ENCODE peak calls at places on chromosomes 5 and 9, in six cellular contexts. Z is non-pigmented ciliary epithelial cell; P is stimulated activated CD4-positive, alpha-beta T cell treated with anti-CD3 and anti-CD28 coated beads, TNF-alpha, amount 100 ng/mL, for 4 hours; G is right cardiac atrium; E is NCI-H1092 treated with DMSO at 0.1 percent for 48 hours; T is AG10803. N is an unnamed sample.

GRCh38 chr5:84403773-84404172 is 19.1 kb upstream of the EDIL3 start:
- DNase-seq in Z (peak), P (no peak), G (no peak), E (no peak), T (peak), N (no peak)

GRCh38 chr5:45385321-45386058 is 310.7 kb downstream of the HCN1 start:
- DNase-seq in Z (peak), P (no peak), G (no peak), E (no peak), T (peak), N (no peak)

GRCh38 chr5:179870403-179870903 is 11.8 kb upstream of the MRNIP start:
- DNase-seq in Z (no peak), P (no peak), G (peak), E (peak), T (no peak), N (peak)

GRCh38 chr9:95736370-95736769 is 139.1 kb upstream of the ERCC6L2 start:
- DNase-seq in Z (no peak), P (no peak), G (no peak), E (peak), T (no peak), N (no peak)

GRCh38 chr5:160486573-160486972 is 64.9 kb downstream of the PTTG1 start:
- DNase-seq in Z (no peak), P (no peak), G (no peak), E (no peak), T (no peak), N (no peak)

GRCh38 chr9:98809311-98810105 is 2.0 kb downstream of the GALNT12 start:
- DNase-seq in Z (no peak), P (no peak), G (no peak), E (no peak), T (no peak), N (no peak)

GRCh38 chr5:54535149-54535844 is 17.7 kb downstream of the SNX18 start:
- DNase-seq in Z (no peak), P (no peak), G (no peak), E (no peak), T (no peak), N (no peak)

GRCh38 chr5:17355585-17356346 is 138.3 kb downstream of the BASP1 start:
- DNase-seq in Z (peak), P (no peak), G (no peak), E (no peak), T (peak), N (no peak)

GRCh38 chr5:1881731-1882336 is 891 bp downstream of the IRX4 start:
- DNase-seq in Z (no peak), P (no peak), G (no peak), E (no peak), T (no peak), N (no peak)

GRCh38 chr9:126637002-126637849 is 23.5 kb downstream of the LMX1B start:
- DNase-seq in Z (no peak), P (no peak), G (peak), E (no peak), T (no peak), N (no peak)

GRCh38 chr9:16170119-16170518 is 617.3 kb downstream of the CCDC171 start:
- DNase-seq in Z (no peak), P (no peak), G (no peak), E (no peak), T (no peak), N (no peak)

GRCh38 chr5:107058239-107058638 is 612.5 kb downstream of the EFNA5 start:
- DNase-seq in Z (no peak), P (no peak), G (no peak), E (no peak), T (no peak), N (no peak)

GRCh38 chr9:82031538-82032280 is 43.1 kb downstream of the SPATA31D1 start:
- DNase-seq in Z (peak), P (no peak), G (peak), E (no peak), T (peak), N (peak)

GRCh38 chr5:10034008-10034407 is 215.7 kb downstream of the ATPSCKMT start:
- DNase-seq in Z (no peak), P (no peak), G (peak), E (peak), T (no peak), N (peak)

GRCh38 chr9:111482656-111483418 is 1.3 kb downstream of the ECPAS start:
- DNase-seq in Z (no peak), P (peak), G (peak), E (peak), T (peak), N (peak)

GRCh38 chr9:89929721-89930480 is 325.1 kb downstream of the GADD45G start:
- DNase-seq in Z (no peak), P (no peak), G (no peak), E (peak), T (peak), N (peak)

GRCh38 chr9:89295400-89295799 is 15.6 kb upstream of the CKS2 start:
- DNase-seq in Z (no peak), P (no peak), G (no peak), E (no peak), T (no peak), N (no peak)

GRCh38 chr9:94867281-94867841 is 140.9 kb downstream of the AOPEP start:
- DNase-seq in Z (peak), P (no peak), G (peak), E (peak), T (peak), N (peak)

GRCh38 chr9:104843644-104844226 is 79.8 kb downstream of the NIPSNAP3B start:
- DNase-seq in Z (no peak), P (no peak), G (no peak), E (no peak), T (no peak), N (no peak)

GRCh38 chr5:146426853-146427618 is 20.1 kb upstream of the TCERG1 start:
- DNase-seq in Z (no peak), P (no peak), G (no peak), E (peak), T (peak), N (no peak)

GRCh38 chr9:126965077-126965476 is 50.5 kb downstream of the RALGPS1 start:
- DNase-seq in Z (no peak), P (no peak), G (no peak), E (no peak), T (no peak), N (no peak)

GRCh38 chr5:169939731-169940130 is 40.6 kb downstream of the INSYN2B start:
- DNase-seq in Z (no peak), P (no peak), G (no peak), E (no peak), T (no peak), N (no peak)

GRCh38 chr9:107226431-107226830 is 56.6 kb upstream of the RAD23B start:
- DNase-seq in Z (no peak), P (no peak), G (no peak), E (no peak), T (peak), N (no peak)

GRCh38 chr5:170451764-170452365 is 52.0 kb upstream of the KCNIP1 start:
- DNase-seq in Z (no peak), P (no peak), G (no peak), E (no peak), T (peak), N (no peak)

GRCh38 chr9:129145841-129146292 is 32.2 kb downstream of the IER5L start:
- DNase-seq in Z (peak), P (no peak), G (peak), E (no peak), T (peak), N (peak)

GRCh38 chr5:109705596-109705995 is 15.9 kb downstream of the MAN2A1 start:
- DNase-seq in Z (no peak), P (no peak), G (no peak), E (no peak), T (peak), N (no peak)

GRCh38 chr9:14434971-14435718 is 121.2 kb upstream of the NFIB start:
- DNase-seq in Z (no peak), P (no peak), G (no peak), E (no peak), T (no peak), N (no peak)

GRCh38 chr5:170139786-170140335 is 34.2 kb downstream of the FOXI1 start:
- DNase-seq in Z (no peak), P (no peak), G (no peak), E (no peak), T (no peak), N (no peak)

GRCh38 chr5:74432240-74432639 is 208.3 kb downstream of the ENC1 start:
- DNase-seq in Z (no peak), P (no peak), G (no peak), E (peak), T (no peak), N (no peak)

GRCh38 chr5:33136785-33137184 is 304.0 kb upstream of the TARS1 start:
- DNase-seq in Z (no peak), P (no peak), G (no peak), E (no peak), T (no peak), N (no peak)